ENCODE peak calls at places on chromosomes 11 and 22, in six cellular contexts. G is stimulated activated naive CD4-positive, alpha-beta T cell; D is AG20443; A is LHCN-M2; E is mucosa of gallbladder; N is NCI-H1092. U is an unnamed sample.
A peak's percentile ranks its signal among the peaks of the same experiment; 100 is the strongest.

GRCh38 chr22:47850644-47851151 is 1088.2 kb downstream of the TBC1D22A start:
- DNase-seq in G (no peak), D (no peak), A (no peak), E (no peak), N (no peak), U (no peak)

GRCh38 chr11:125224391-125225015 is 60.0 kb downstream of the PKNOX2 start:
- DNase-seq in G (no peak), D (no peak), A (peak; percentile 52), E (peak; percentile 34), N (no peak), U (peak; percentile 73)

GRCh38 chr11:10674991-10675440 is 18.5 kb downstream of the IRAG1 start:
- DNase-seq in G (no peak), D (peak; percentile 68), A (no peak), E (no peak), N (no peak), U (peak; percentile 75)

GRCh38 chr22:28410050-28410816 is 269.4 kb downstream of the TTC28 start:
- DNase-seq in G (no peak), D (peak; percentile 68), A (peak; percentile 6), E (no peak), N (no peak), U (no peak)

GRCh38 chr22:35486116-35486631 is 54.5 kb upstream of the RASD2 start:
- DNase-seq in G (no peak), D (no peak), A (no peak), E (no peak), N (no peak), U (no peak)

GRCh38 chr11:111633756-111634362 is 31.6 kb downstream of the SIK2 start:
- DNase-seq in G (no peak), D (no peak), A (peak; percentile 74), E (no peak), N (no peak), U (no peak)

GRCh38 chr22:45284705-45285305 is at the start of gene UPK3A:
- DNase-seq in G (peak; percentile 58), D (peak; percentile 53), A (no peak), E (peak; percentile 76), N (no peak), U (no peak)

GRCh38 chr11:134978388-134979088 is 566.5 kb upstream of the B3GAT1 start:
- DNase-seq in G (no peak), D (no peak), A (peak; percentile 4), E (no peak), N (no peak), U (no peak)

GRCh38 chr11:86571273-86571948 is 101.0 kb downstream of the ME3 start:
- DNase-seq in G (no peak), D (no peak), A (peak; percentile 45), E (no peak), N (no peak), U (no peak)

GRCh38 chr11:59224419-59224928 is 11.7 kb upstream of the MPEG1 start:
- DNase-seq in G (no peak), D (peak; percentile 15), A (peak; percentile 12), E (no peak), N (no peak), U (no peak)

GRCh38 chr11:4559527-4560440 is 14.8 kb downstream of the OR52M1 start:
- DNase-seq in G (no peak), D (no peak), A (no peak), E (no peak), N (no peak), U (no peak)

GRCh38 chr11:4181780-4182721 is 87.5 kb downstream of the RRM1 start:
- DNase-seq in G (no peak), D (peak; percentile 86), A (peak; percentile 34), E (peak; percentile 50), N (peak; percentile 14), U (peak; percentile 60)

GRCh38 chr11:48111941-48112340 is 104.7 kb upstream of the OR4B1 start:
- DNase-seq in G (no peak), D (no peak), A (no peak), E (no peak), N (no peak), U (peak; percentile 56)

GRCh38 chr22:44972363-44973083 is 37.3 kb downstream of the PHF21B start:
- DNase-seq in G (no peak), D (no peak), A (no peak), E (no peak), N (no peak), U (no peak)